ENCODE peak calls at places on chromosomes 16 and 17, in seven cellular contexts. One of them, this sample, is unnamed.

GRCh38 chr17:77322534-77323412 is 182.0 kb downstream of the SEC14L1 start:
- DNase-seq in A549: peak; percentile 95
- DNase-seq in cardiac muscle cell: peak; percentile 55
- DNase-seq in upper lobe of right lung: peak; percentile 82
- DNase-seq in activated B cell treated with CpG ODN at 0.5 μM for 24 hours: peak; percentile 94
- DNase-seq in IMR-90: peak; percentile 99
- DNase-seq in fibroblast of mammary gland: peak; percentile 99
- DNase-seq in this sample: peak; percentile 83

GRCh38 chr16:642189-643049 is 791 bp downstream of the MCRIP2 start:
- DNase-seq in fibroblast of mammary gland: no peak
- DNase-seq in A549: peak; percentile 52
- DNase-seq in activated B cell treated with CpG ODN at 0.5 μM for 24 hours: peak; percentile 44
- DNase-seq in cardiac muscle cell: peak; percentile 71
- DNase-seq in IMR-90: no peak
- DNase-seq in upper lobe of right lung: peak; percentile 92
- DNase-seq in this sample: peak; percentile 79

GRCh38 chr16:84543931-84544776 is 39.7 kb upstream of the MEAK7 start:
- DNase-seq in A549: no peak
- DNase-seq in fibroblast of mammary gland: peak; percentile 31
- DNase-seq in activated B cell treated with CpG ODN at 0.5 μM for 24 hours: no peak
- DNase-seq in IMR-90: peak; percentile 28
- DNase-seq in upper lobe of right lung: no peak
- DNase-seq in cardiac muscle cell: no peak
- DNase-seq in this sample: no peak

GRCh38 chr17:50638851-50639767 is 4.4 kb downstream of the ABCC3 start:
- DNase-seq in IMR-90: peak; percentile 97
- DNase-seq in A549: peak; percentile 100
- DNase-seq in activated B cell treated with CpG ODN at 0.5 μM for 24 hours: no peak
- DNase-seq in cardiac muscle cell: no peak
- DNase-seq in fibroblast of mammary gland: peak; percentile 97
- DNase-seq in upper lobe of right lung: peak; percentile 93
- DNase-seq in this sample: peak; percentile 98

GRCh38 chr16:79434771-79435170 is 165.8 kb downstream of the MAF start:
- DNase-seq in fibroblast of mammary gland: no peak
- DNase-seq in A549: no peak
- DNase-seq in IMR-90: no peak
- DNase-seq in activated B cell treated with CpG ODN at 0.5 μM for 24 hours: no peak
- DNase-seq in upper lobe of right lung: no peak
- DNase-seq in cardiac muscle cell: no peak
- DNase-seq in this sample: no peak

GRCh38 chr16:85171809-85172464 is 59.7 kb upstream of the CIBAR2 start:
- DNase-seq in cardiac muscle cell: no peak
- DNase-seq in activated B cell treated with CpG ODN at 0.5 μM for 24 hours: no peak
- DNase-seq in A549: no peak
- DNase-seq in fibroblast of mammary gland: no peak
- DNase-seq in IMR-90: no peak
- DNase-seq in upper lobe of right lung: no peak
- DNase-seq in this sample: no peak

GRCh38 chr16:51556694-51557327 is 405.7 kb upstream of the SALL1 start:
- DNase-seq in cardiac muscle cell: no peak
- DNase-seq in upper lobe of right lung: no peak
- DNase-seq in activated B cell treated with CpG ODN at 0.5 μM for 24 hours: no peak
- DNase-seq in fibroblast of mammary gland: peak; percentile 99
- DNase-seq in IMR-90: peak; percentile 96
- DNase-seq in A549: peak; percentile 92
- DNase-seq in this sample: no peak

GRCh38 chr16:49592507-49593422 is 219.2 kb downstream of the C16orf78 start:
- DNase-seq in A549: peak; percentile 35
- DNase-seq in cardiac muscle cell: peak; percentile 44
- DNase-seq in upper lobe of right lung: no peak
- DNase-seq in activated B cell treated with CpG ODN at 0.5 μM for 24 hours: no peak
- DNase-seq in fibroblast of mammary gland: peak; percentile 32
- DNase-seq in IMR-90: peak; percentile 7
- DNase-seq in this sample: no peak

GRCh38 chr16:50677351-50677750 is 3.8 kb downstream of the SNX20 start:
- DNase-seq in fibroblast of mammary gland: no peak
- DNase-seq in upper lobe of right lung: no peak
- DNase-seq in A549: no peak
- DNase-seq in activated B cell treated with CpG ODN at 0.5 μM for 24 hours: no peak
- DNase-seq in IMR-90: no peak
- DNase-seq in cardiac muscle cell: no peak
- DNase-seq in this sample: peak; percentile 29

GRCh38 chr16:30534368-30535105 is at the start of gene ZNF747:
- DNase-seq in IMR-90: peak; percentile 75
- DNase-seq in A549: peak; percentile 90
- DNase-seq in activated B cell treated with CpG ODN at 0.5 μM for 24 hours: peak; percentile 85
- DNase-seq in fibroblast of mammary gland: peak; percentile 73
- DNase-seq in upper lobe of right lung: peak; percentile 96
- DNase-seq in cardiac muscle cell: peak; percentile 91
- DNase-seq in this sample: peak; percentile 96

DNA sequence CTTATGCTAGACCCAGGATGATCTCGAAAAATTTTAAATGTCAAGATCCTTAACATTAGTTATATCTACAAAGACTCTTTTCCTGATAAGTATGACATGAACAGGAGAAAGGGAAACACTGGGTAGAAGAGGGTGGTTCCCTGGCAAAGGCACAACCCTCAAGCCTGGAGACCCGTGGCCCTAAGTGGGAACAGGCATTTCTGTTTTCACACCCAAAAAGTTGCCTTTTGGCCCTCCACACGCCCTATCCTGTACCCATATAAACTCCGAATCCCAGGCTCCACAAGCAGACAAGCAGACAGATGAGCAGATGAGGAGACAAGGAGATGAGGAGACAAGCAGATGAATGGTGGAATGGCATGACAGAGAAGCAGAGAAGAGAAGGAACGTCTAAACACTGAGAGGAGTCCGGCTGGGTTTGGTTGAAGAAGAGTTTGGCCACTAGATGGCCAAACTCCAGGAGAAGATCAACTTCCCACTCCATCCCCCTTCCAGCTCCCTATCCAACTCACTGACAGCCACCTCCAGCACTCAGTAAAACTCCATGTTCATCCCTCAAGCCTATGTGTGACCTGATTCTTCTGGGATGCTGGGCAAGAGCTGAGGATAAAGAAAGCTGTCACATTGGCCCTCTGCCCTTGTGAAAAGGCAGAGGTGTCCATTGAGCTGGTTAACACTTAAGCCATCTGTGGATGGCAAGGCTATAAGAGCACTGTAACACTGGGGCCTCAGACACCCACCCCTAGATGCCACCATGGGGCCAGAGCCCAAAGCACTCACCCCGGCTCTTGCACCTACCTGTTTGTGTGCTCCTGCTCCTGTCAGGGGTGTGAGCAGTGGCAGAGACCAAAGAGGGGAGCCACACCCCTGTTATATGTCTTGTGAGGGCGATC is 139.6 kb upstream of the FAM20A start:
- DNase-seq in IMR-90: no peak
- DNase-seq in fibroblast of mammary gland: no peak
- DNase-seq in activated B cell treated with CpG ODN at 0.5 μM for 24 hours: no peak
- DNase-seq in A549: peak; percentile 34
- DNase-seq in upper lobe of right lung: no peak
- DNase-seq in cardiac muscle cell: no peak
- DNase-seq in this sample: no peak
- TF ChIP-seq CTCF in IMR-90: no peak
- TF ChIP-seq CTCF in fibroblast of mammary gland: no peak
- TF ChIP-seq CTCF in activated B cell treated with CpG ODN at 0.5 μM for 24 hours: no peak
- TF ChIP-seq CTCF in A549: peak; percentile 53
- TF ChIP-seq CTCF in upper lobe of right lung: no peak
- TF ChIP-seq CTCF in cardiac muscle cell: no peak
- TF ChIP-seq CTCF in this sample: no peak

GRCh38 chr16:24573141-24573540 is 33.8 kb downstream of the RBBP6 start:
- DNase-seq in activated B cell treated with CpG ODN at 0.5 μM for 24 hours: no peak
- DNase-seq in upper lobe of right lung: no peak
- DNase-seq in cardiac muscle cell: no peak
- DNase-seq in IMR-90: no peak
- DNase-seq in fibroblast of mammary gland: no peak
- DNase-seq in A549: no peak
- DNase-seq in this sample: no peak

GRCh38 chr16:24562811-24563210 is 23.4 kb downstream of the RBBP6 start:
- DNase-seq in cardiac muscle cell: no peak
- DNase-seq in IMR-90: no peak
- DNase-seq in upper lobe of right lung: no peak
- DNase-seq in fibroblast of mammary gland: no peak
- DNase-seq in activated B cell treated with CpG ODN at 0.5 μM for 24 hours: no peak
- DNase-seq in A549: no peak
- DNase-seq in this sample: no peak

GRCh38 chr16:24572069-24572468 is 32.7 kb downstream of the RBBP6 start:
- DNase-seq in cardiac muscle cell: no peak
- DNase-seq in fibroblast of mammary gland: no peak
- DNase-seq in upper lobe of right lung: no peak
- DNase-seq in activated B cell treated with CpG ODN at 0.5 μM for 24 hours: no peak
- DNase-seq in A549: no peak
- DNase-seq in IMR-90: no peak
- DNase-seq in this sample: no peak

GRCh38 chr16:24568392-24568791 is 29.0 kb downstream of the RBBP6 start:
- DNase-seq in A549: peak; percentile 53
- DNase-seq in upper lobe of right lung: no peak
- DNase-seq in cardiac muscle cell: no peak
- DNase-seq in fibroblast of mammary gland: peak; percentile 60
- DNase-seq in IMR-90: peak; percentile 43
- DNase-seq in activated B cell treated with CpG ODN at 0.5 μM for 24 hours: no peak
- DNase-seq in this sample: no peak
- TF ChIP-seq CTCF in A549: peak; percentile 65
- TF ChIP-seq CTCF in upper lobe of right lung: peak; percentile 24
- TF ChIP-seq CTCF in cardiac muscle cell: peak; percentile 22
- TF ChIP-seq CTCF in fibroblast of mammary gland: peak; percentile 44
- TF ChIP-seq CTCF in IMR-90: peak; percentile 42
- TF ChIP-seq CTCF in activated B cell treated with CpG ODN at 0.5 μM for 24 hours: no peak
- TF ChIP-seq CTCF in this sample: no peak

GRCh38 chr17:57842280-57842679 is 7.6 kb downstream of the MRPS23 start:
- DNase-seq in activated B cell treated with CpG ODN at 0.5 μM for 24 hours: no peak
- DNase-seq in upper lobe of right lung: no peak
- DNase-seq in A549: no peak
- DNase-seq in IMR-90: no peak
- DNase-seq in fibroblast of mammary gland: no peak
- DNase-seq in cardiac muscle cell: no peak
- DNase-seq in this sample: no peak
- TF ChIP-seq CTCF in activated B cell treated with CpG ODN at 0.5 μM for 24 hours: no peak
- TF ChIP-seq CTCF in upper lobe of right lung: no peak
- TF ChIP-seq CTCF in A549: no peak
- TF ChIP-seq CTCF in IMR-90: no peak
- TF ChIP-seq CTCF in fibroblast of mammary gland: no peak
- TF ChIP-seq CTCF in cardiac muscle cell: no peak
- TF ChIP-seq CTCF in this sample: no peak

GRCh38 chr17:35428229-35428628 is 4.1 kb downstream of the SLFN12 start:
- DNase-seq in IMR-90: no peak
- DNase-seq in A549: no peak
- DNase-seq in upper lobe of right lung: no peak
- DNase-seq in activated B cell treated with CpG ODN at 0.5 μM for 24 hours: no peak
- DNase-seq in fibroblast of mammary gland: no peak
- DNase-seq in cardiac muscle cell: no peak
- DNase-seq in this sample: no peak

GRCh38 chr17:35429702-35430101 is 2.6 kb downstream of the SLFN12 start:
- DNase-seq in A549: no peak
- DNase-seq in cardiac muscle cell: no peak
- DNase-seq in fibroblast of mammary gland: no peak
- DNase-seq in activated B cell treated with CpG ODN at 0.5 μM for 24 hours: no peak
- DNase-seq in IMR-90: no peak
- DNase-seq in upper lobe of right lung: no peak
- DNase-seq in this sample: no peak

GRCh38 chr17:35438433-35438832 is 6.1 kb upstream of the SLFN12 start:
- DNase-seq in upper lobe of right lung: no peak
- DNase-seq in fibroblast of mammary gland: no peak
- DNase-seq in A549: no peak
- DNase-seq in activated B cell treated with CpG ODN at 0.5 μM for 24 hours: no peak
- DNase-seq in cardiac muscle cell: no peak
- DNase-seq in IMR-90: no peak
- DNase-seq in this sample: no peak

GRCh38 chr17:35432176-35433074 is at the start of gene SLFN12:
- DNase-seq in activated B cell treated with CpG ODN at 0.5 μM for 24 hours: peak; percentile 29
- DNase-seq in upper lobe of right lung: no peak
- DNase-seq in cardiac muscle cell: peak; percentile 45
- DNase-seq in A549: no peak
- DNase-seq in IMR-90: peak; percentile 98
- DNase-seq in fibroblast of mammary gland: peak; percentile 94
- DNase-seq in this sample: no peak

GRCh38 chr17:35433075-35433894 is 985 bp upstream of the SLFN12 start:
- DNase-seq in activated B cell treated with CpG ODN at 0.5 μM for 24 hours: no peak
- DNase-seq in upper lobe of right lung: peak; percentile 70
- DNase-seq in cardiac muscle cell: peak; percentile 65
- DNase-seq in A549: peak; percentile 95
- DNase-seq in IMR-90: peak; percentile 100
- DNase-seq in fibroblast of mammary gland: peak; percentile 99
- DNase-seq in this sample: peak; percentile 94
- TF ChIP-seq CTCF in activated B cell treated with CpG ODN at 0.5 μM for 24 hours: no peak
- TF ChIP-seq CTCF in upper lobe of right lung: peak; percentile 20
- TF ChIP-seq CTCF in cardiac muscle cell: peak; percentile 34
- TF ChIP-seq CTCF in A549: no peak
- TF ChIP-seq CTCF in IMR-90: peak; percentile 31
- TF ChIP-seq CTCF in fibroblast of mammary gland: peak; percentile 29
- TF ChIP-seq CTCF in this sample: no peak

DNA sequence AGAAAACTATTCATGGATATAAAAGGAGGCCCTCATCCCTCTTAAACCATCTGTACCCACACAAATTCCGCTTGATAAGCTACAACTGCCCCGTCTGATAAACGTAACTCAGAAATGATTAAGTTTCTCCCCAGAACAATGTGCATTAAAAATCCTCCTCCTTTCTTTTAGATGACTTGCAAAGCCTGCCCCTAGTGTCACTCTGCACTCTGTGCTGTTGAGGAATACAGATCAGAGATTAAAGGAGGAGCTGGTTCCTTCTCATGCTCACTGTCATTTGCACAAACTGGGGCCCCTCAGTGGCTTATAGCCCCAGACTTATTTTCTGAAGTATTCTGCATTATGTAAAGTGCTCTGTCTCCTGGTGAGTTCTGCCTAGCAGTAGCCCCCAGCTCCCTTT is 33.3 kb downstream of the CDRT15 start:
- DNase-seq in activated B cell treated with CpG ODN at 0.5 μM for 24 hours: no peak
- DNase-seq in fibroblast of mammary gland: no peak
- DNase-seq in upper lobe of right lung: no peak
- DNase-seq in A549: no peak
- DNase-seq in IMR-90: peak; percentile 8
- DNase-seq in cardiac muscle cell: no peak
- DNase-seq in this sample: no peak
- TF ChIP-seq CTCF in activated B cell treated with CpG ODN at 0.5 μM for 24 hours: no peak
- TF ChIP-seq CTCF in fibroblast of mammary gland: peak; percentile 26
- TF ChIP-seq CTCF in upper lobe of right lung: no peak
- TF ChIP-seq CTCF in A549: peak; percentile 6
- TF ChIP-seq CTCF in IMR-90: peak; percentile 22
- TF ChIP-seq CTCF in cardiac muscle cell: peak; percentile 39
- TF ChIP-seq CTCF in this sample: peak; percentile 23

This sample was measured in upper lobe of left lung.